ENCODE peak calls at places on chromosomes 4 and X, in four cellular contexts. One of them, this sample, is unnamed.

GRCh38 chrX:39309018-39309620 is 507.9 kb downstream of the MID1IP1 start:
- DNase-seq in activated gamma-delta T cell treated with Interleukin-2 at 50 U/mL for 16 hours: no peak
- DNase-seq in CD8-positive, alpha-beta T cell: peak; percentile 32
- DNase-seq in endothelial cell: no peak
- DNase-seq in this sample: no peak

GRCh38 chr4:150510176-150510875 is 71.6 kb upstream of the MAB21L2 start:
- DNase-seq in CD8-positive, alpha-beta T cell: no peak
- DNase-seq in activated gamma-delta T cell treated with Interleukin-2 at 50 U/mL for 16 hours: no peak
- DNase-seq in endothelial cell: no peak
- DNase-seq in this sample: no peak

GRCh38 chr4:76703123-76703490 is 194.8 kb downstream of the SOWAHB start:
- DNase-seq in activated gamma-delta T cell treated with Interleukin-2 at 50 U/mL for 16 hours: no peak
- DNase-seq in CD8-positive, alpha-beta T cell: no peak
- DNase-seq in endothelial cell: no peak
- DNase-seq in this sample: no peak

GRCh38 chr4:157304769-157305168 is 84.2 kb downstream of the GRIA2 start:
- DNase-seq in activated gamma-delta T cell treated with Interleukin-2 at 50 U/mL for 16 hours: no peak
- DNase-seq in CD8-positive, alpha-beta T cell: no peak
- DNase-seq in endothelial cell: no peak
- DNase-seq in this sample: no peak

GRCh38 chrX:79330022-79330421 is 37.1 kb downstream of the ITM2A start:
- DNase-seq in CD8-positive, alpha-beta T cell: no peak
- DNase-seq in activated gamma-delta T cell treated with Interleukin-2 at 50 U/mL for 16 hours: no peak
- DNase-seq in endothelial cell: peak; percentile 5
- DNase-seq in this sample: no peak

GRCh38 chrX:1534321-1535168 is 2.4 kb downstream of the P2RY8 start:
- DNase-seq in activated gamma-delta T cell treated with Interleukin-2 at 50 U/mL for 16 hours: peak; percentile 29
- DNase-seq in endothelial cell: no peak
- DNase-seq in CD8-positive, alpha-beta T cell: peak; percentile 49
- DNase-seq in this sample: no peak

GRCh38 chr4:113749178-113749577 is 12.4 kb downstream of the CAMK2D start:
- DNase-seq in endothelial cell: no peak
- DNase-seq in activated gamma-delta T cell treated with Interleukin-2 at 50 U/mL for 16 hours: no peak
- DNase-seq in CD8-positive, alpha-beta T cell: no peak
- DNase-seq in this sample: no peak

GRCh38 chr4:38860788-38861424 is 4.3 kb upstream of the TLR6 start:
- DNase-seq in endothelial cell: peak; percentile 63
- DNase-seq in activated gamma-delta T cell treated with Interleukin-2 at 50 U/mL for 16 hours: peak; percentile 64
- DNase-seq in CD8-positive, alpha-beta T cell: peak; percentile 61
- DNase-seq in this sample: peak; percentile 63

GRCh38 chr4:79652232-79652631 is 244.2 kb upstream of the GK2 start:
- DNase-seq in endothelial cell: no peak
- DNase-seq in activated gamma-delta T cell treated with Interleukin-2 at 50 U/mL for 16 hours: no peak
- DNase-seq in CD8-positive, alpha-beta T cell: no peak
- DNase-seq in this sample: no peak

GRCh38 chr4:100340534-100341364 is 150.5 kb upstream of the DDIT4L start:
- DNase-seq in CD8-positive, alpha-beta T cell: no peak
- DNase-seq in activated gamma-delta T cell treated with Interleukin-2 at 50 U/mL for 16 hours: no peak
- DNase-seq in endothelial cell: no peak
- DNase-seq in this sample: no peak

GRCh38 chr4:89838005-89838404 is 1.0 kb upstream of the SNCA start:
- DNase-seq in endothelial cell: peak; percentile 9
- DNase-seq in activated gamma-delta T cell treated with Interleukin-2 at 50 U/mL for 16 hours: no peak
- DNase-seq in CD8-positive, alpha-beta T cell: no peak
- DNase-seq in this sample: peak; percentile 43

GRCh38 chrX:13277539-13277938 is 42.3 kb downstream of the ATXN3L start:
- DNase-seq in endothelial cell: no peak
- DNase-seq in activated gamma-delta T cell treated with Interleukin-2 at 50 U/mL for 16 hours: no peak
- DNase-seq in CD8-positive, alpha-beta T cell: no peak
- DNase-seq in this sample: no peak

GRCh38 chrX:78329486-78329885 is 2.1 kb upstream of the CYSLTR1 start:
- DNase-seq in CD8-positive, alpha-beta T cell: no peak
- DNase-seq in endothelial cell: no peak
- DNase-seq in activated gamma-delta T cell treated with Interleukin-2 at 50 U/mL for 16 hours: no peak
- DNase-seq in this sample: no peak

This sample was measured in D341Med.